ENCODE peak calls at places on chromosomes 13 and 19, in nine cellular contexts. One of them, this sample, is unnamed.

GRCh38 chr13:83272076-83272475 is 610.2 kb downstream of the SLITRK1 start:
- DNase-seq in fibroblast of lung: peak; percentile 12
- DNase-seq in testis: no peak
- DNase-seq in bronchial epithelial cell: no peak
- DNase-seq in heart left ventricle: no peak
- DNase-seq in lower lobe of right lung: no peak
- DNase-seq in mesendoderm: no peak
- DNase-seq in SJCRH30: no peak
- DNase-seq in psoas muscle: no peak
- DNase-seq in this sample: no peak

GRCh38 chr19:45117167-45117594 is 24.2 kb downstream of the PPP1R37 start:
- DNase-seq in mesendoderm: no peak
- DNase-seq in testis: no peak
- DNase-seq in lower lobe of right lung: peak; percentile 63
- DNase-seq in SJCRH30: peak; percentile 91
- DNase-seq in fibroblast of lung: no peak
- DNase-seq in heart left ventricle: no peak
- DNase-seq in psoas muscle: no peak
- DNase-seq in bronchial epithelial cell: no peak
- DNase-seq in this sample: peak; percentile 78

GRCh38 chr13:91133941-91134772 is 213.3 kb upstream of the MIR17HG start:
- DNase-seq in mesendoderm: peak; percentile 79
- DNase-seq in testis: peak; percentile 63
- DNase-seq in SJCRH30: peak; percentile 87
- DNase-seq in heart left ventricle: peak; percentile 23
- DNase-seq in lower lobe of right lung: no peak
- DNase-seq in bronchial epithelial cell: peak; percentile 73
- DNase-seq in fibroblast of lung: peak; percentile 76
- DNase-seq in psoas muscle: no peak
- DNase-seq in this sample: peak; percentile 72

GRCh38 chr19:53131085-53131484 is 1.6 kb downstream of the ZNF415 start:
- DNase-seq in SJCRH30: no peak
- DNase-seq in bronchial epithelial cell: no peak
- DNase-seq in testis: no peak
- DNase-seq in mesendoderm: peak; percentile 57
- DNase-seq in fibroblast of lung: no peak
- DNase-seq in heart left ventricle: no peak
- DNase-seq in lower lobe of right lung: no peak
- DNase-seq in psoas muscle: no peak
- DNase-seq in this sample: no peak

GRCh38 chr19:38729653-38730469 is 14.4 kb downstream of the CAPN12 start:
- DNase-seq in lower lobe of right lung: peak; percentile 85
- DNase-seq in fibroblast of lung: peak; percentile 55
- DNase-seq in mesendoderm: peak; percentile 79
- DNase-seq in psoas muscle: peak; percentile 86
- DNase-seq in bronchial epithelial cell: peak; percentile 38
- DNase-seq in testis: peak; percentile 80
- DNase-seq in SJCRH30: peak; percentile 87
- DNase-seq in heart left ventricle: peak; percentile 58
- DNase-seq in this sample: peak; percentile 88

GRCh38 chr19:34475026-34475974 is 6.3 kb upstream of the WTIP start:
- DNase-seq in mesendoderm: no peak
- DNase-seq in fibroblast of lung: peak; percentile 92
- DNase-seq in psoas muscle: no peak
- DNase-seq in heart left ventricle: no peak
- DNase-seq in lower lobe of right lung: no peak
- DNase-seq in SJCRH30: no peak
- DNase-seq in testis: no peak
- DNase-seq in bronchial epithelial cell: peak; percentile 83
- DNase-seq in this sample: no peak

GRCh38 chr19:33724021-33724722 is 72.5 kb upstream of the KCTD15 start:
- DNase-seq in psoas muscle: no peak
- DNase-seq in testis: no peak
- DNase-seq in mesendoderm: no peak
- DNase-seq in SJCRH30: peak; percentile 94
- DNase-seq in heart left ventricle: no peak
- DNase-seq in lower lobe of right lung: no peak
- DNase-seq in fibroblast of lung: no peak
- DNase-seq in bronchial epithelial cell: no peak
- DNase-seq in this sample: no peak

GRCh38 chr19:5553892-5554291 is 13.9 kb downstream of the TINCR start:
- DNase-seq in heart left ventricle: no peak
- DNase-seq in SJCRH30: no peak
- DNase-seq in bronchial epithelial cell: no peak
- DNase-seq in lower lobe of right lung: no peak
- DNase-seq in testis: no peak
- DNase-seq in mesendoderm: no peak
- DNase-seq in psoas muscle: no peak
- DNase-seq in fibroblast of lung: no peak
- DNase-seq in this sample: peak; percentile 43

GRCh38 chr19:55527197-55528029 is 9.5 kb downstream of the SBK2 start:
- DNase-seq in heart left ventricle: no peak
- DNase-seq in fibroblast of lung: no peak
- DNase-seq in bronchial epithelial cell: no peak
- DNase-seq in psoas muscle: no peak
- DNase-seq in mesendoderm: no peak
- DNase-seq in lower lobe of right lung: no peak
- DNase-seq in SJCRH30: no peak
- DNase-seq in testis: no peak
- DNase-seq in this sample: no peak

GRCh38 chr13:106499113-106499512 is 36.3 kb downstream of the EFNB2 start:
- DNase-seq in heart left ventricle: no peak
- DNase-seq in bronchial epithelial cell: no peak
- DNase-seq in psoas muscle: no peak
- DNase-seq in mesendoderm: no peak
- DNase-seq in fibroblast of lung: no peak
- DNase-seq in testis: no peak
- DNase-seq in SJCRH30: no peak
- DNase-seq in lower lobe of right lung: no peak
- DNase-seq in this sample: no peak
- H3K4me3 ChIP-seq in heart left ventricle: no peak overlapping the region
- H3K4me3 ChIP-seq in bronchial epithelial cell: no peak overlapping the region
- H3K4me3 ChIP-seq in psoas muscle: peak overlapping the region; percentile 11
- H3K4me3 ChIP-seq in mesendoderm: no peak overlapping the region
- H3K4me3 ChIP-seq in fibroblast of lung: no peak overlapping the region
- H3K4me3 ChIP-seq in testis: no peak overlapping the region
- H3K4me3 ChIP-seq in SJCRH30: no peak overlapping the region
- H3K4me3 ChIP-seq in lower lobe of right lung: no peak overlapping the region
- H3K4me3 ChIP-seq in this sample: no peak overlapping the region

DNA sequence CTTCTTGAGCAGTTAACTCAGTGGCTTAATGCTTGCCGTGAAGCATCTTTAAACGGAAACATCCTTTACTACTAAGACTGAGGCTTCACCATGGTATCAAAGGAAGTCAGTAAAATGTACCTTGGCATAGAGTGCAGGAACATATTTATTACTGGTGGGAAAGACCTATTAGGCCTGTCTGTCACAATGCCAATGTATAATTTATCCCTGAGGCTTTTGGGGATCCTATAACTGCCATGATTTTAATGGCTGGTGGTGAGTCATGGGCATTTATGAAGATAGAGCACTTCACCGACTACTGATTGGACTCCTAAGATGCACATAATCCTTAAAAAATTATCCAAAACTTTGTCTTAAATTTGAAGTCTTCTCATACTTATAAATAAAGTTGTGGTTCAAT is 79.6 kb downstream of the FGF14 start:
- DNase-seq in heart left ventricle: no peak
- DNase-seq in fibroblast of lung: no peak
- DNase-seq in mesendoderm: no peak
- DNase-seq in SJCRH30: no peak
- DNase-seq in bronchial epithelial cell: no peak
- DNase-seq in lower lobe of right lung: no peak
- DNase-seq in psoas muscle: no peak
- DNase-seq in testis: no peak
- DNase-seq in this sample: no peak
- H3K4me3 ChIP-seq in heart left ventricle: no peak overlapping the region
- H3K4me3 ChIP-seq in fibroblast of lung: no peak overlapping the region
- H3K4me3 ChIP-seq in mesendoderm: no peak overlapping the region
- H3K4me3 ChIP-seq in SJCRH30: no peak overlapping the region
- H3K4me3 ChIP-seq in bronchial epithelial cell: no peak overlapping the region
- H3K4me3 ChIP-seq in lower lobe of right lung: no peak overlapping the region
- H3K4me3 ChIP-seq in psoas muscle: no peak overlapping the region
- H3K4me3 ChIP-seq in testis: no peak overlapping the region
- H3K4me3 ChIP-seq in this sample: no peak overlapping the region

GRCh38 chr13:111183959-111184684 is 69.0 kb downstream of the ARHGEF7 start:
- DNase-seq in SJCRH30: no peak
- DNase-seq in heart left ventricle: peak; percentile 39
- DNase-seq in mesendoderm: no peak
- DNase-seq in lower lobe of right lung: no peak
- DNase-seq in testis: no peak
- DNase-seq in psoas muscle: no peak
- DNase-seq in bronchial epithelial cell: no peak
- DNase-seq in fibroblast of lung: peak; percentile 37
- DNase-seq in this sample: no peak
- H3K4me3 ChIP-seq in SJCRH30: no peak overlapping the region
- H3K4me3 ChIP-seq in heart left ventricle: peak overlapping the region; percentile 10
- H3K4me3 ChIP-seq in mesendoderm: no peak overlapping the region
- H3K4me3 ChIP-seq in lower lobe of right lung: no peak overlapping the region
- H3K4me3 ChIP-seq in testis: no peak overlapping the region
- H3K4me3 ChIP-seq in psoas muscle: no peak overlapping the region
- H3K4me3 ChIP-seq in bronchial epithelial cell: no peak overlapping the region
- H3K4me3 ChIP-seq in fibroblast of lung: no peak overlapping the region
- H3K4me3 ChIP-seq in this sample: no peak overlapping the region

DNA sequence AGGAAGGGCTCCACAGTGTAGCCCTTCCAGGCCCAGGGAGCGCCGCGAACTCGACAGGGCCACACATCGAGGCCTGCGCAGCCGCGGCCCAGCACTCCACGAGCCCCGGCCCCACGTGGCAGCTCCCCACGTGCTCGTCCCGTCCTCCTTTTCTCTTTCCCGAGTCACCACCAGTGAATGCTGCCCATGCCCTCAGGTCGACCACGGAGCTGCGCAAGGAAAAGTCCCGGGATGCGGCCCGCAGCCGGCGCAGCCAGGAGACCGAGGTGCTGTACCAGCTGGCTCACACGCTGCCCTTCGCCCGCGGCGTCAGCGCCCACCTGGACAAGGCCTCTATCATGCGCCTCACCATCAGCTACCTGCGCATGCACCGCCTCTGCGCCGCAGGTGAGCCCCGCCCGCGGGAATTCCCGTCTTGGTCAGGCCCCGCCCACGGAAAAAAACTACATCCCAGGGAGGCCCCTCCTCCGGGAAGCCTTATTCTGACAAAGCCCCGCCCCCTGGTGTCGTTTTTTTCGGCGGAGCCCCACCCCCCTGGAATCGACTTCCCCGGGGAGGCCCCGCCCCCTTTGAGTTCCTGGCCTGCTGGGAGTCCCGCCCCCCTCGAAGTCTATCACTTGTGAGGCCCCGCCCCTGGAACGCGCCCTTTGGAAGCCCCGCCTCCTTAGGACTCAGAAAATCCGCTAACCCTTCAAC is 7.0 kb downstream of the HIF3A start:
- DNase-seq in psoas muscle: peak; percentile 73
- DNase-seq in lower lobe of right lung: peak; percentile 90
- DNase-seq in mesendoderm: peak; percentile 98
- DNase-seq in testis: peak; percentile 89
- DNase-seq in fibroblast of lung: peak; percentile 74
- DNase-seq in SJCRH30: peak; percentile 28
- DNase-seq in bronchial epithelial cell: peak; percentile 48
- DNase-seq in heart left ventricle: peak; percentile 80
- DNase-seq in this sample: peak; percentile 21
- H3K4me3 ChIP-seq in psoas muscle: no peak overlapping the region
- H3K4me3 ChIP-seq in lower lobe of right lung: peak overlapping the region; percentile 23
- H3K4me3 ChIP-seq in mesendoderm: peak overlapping the region; percentile 25
- H3K4me3 ChIP-seq in testis: peak overlapping the region; percentile 47
- H3K4me3 ChIP-seq in fibroblast of lung: no peak overlapping the region
- H3K4me3 ChIP-seq in SJCRH30: no peak overlapping the region
- H3K4me3 ChIP-seq in bronchial epithelial cell: peak overlapping the region; percentile 16
- H3K4me3 ChIP-seq in heart left ventricle: no peak overlapping the region
- H3K4me3 ChIP-seq in this sample: no peak overlapping the region

GRCh38 chr13:43787518-43787891 is 733 bp upstream of the ENOX1 start:
- DNase-seq in SJCRH30: peak; percentile 56
- DNase-seq in bronchial epithelial cell: no peak
- DNase-seq in mesendoderm: peak; percentile 26
- DNase-seq in lower lobe of right lung: no peak
- DNase-seq in psoas muscle: no peak
- DNase-seq in fibroblast of lung: no peak
- DNase-seq in testis: no peak
- DNase-seq in heart left ventricle: no peak
- DNase-seq in this sample: no peak

GRCh38 chr13:43786766-43787517 is at the start of gene ENOX1:
- DNase-seq in mesendoderm: peak; percentile 78
- DNase-seq in heart left ventricle: peak; percentile 68
- DNase-seq in testis: peak; percentile 84
- DNase-seq in SJCRH30: peak; percentile 89
- DNase-seq in lower lobe of right lung: peak; percentile 46
- DNase-seq in fibroblast of lung: peak; percentile 84
- DNase-seq in psoas muscle: peak; percentile 80
- DNase-seq in bronchial epithelial cell: no peak
- DNase-seq in this sample: peak; percentile 68

GRCh38 chr13:43785681-43786471 is 896 bp downstream of the ENOX1 start:
- DNase-seq in fibroblast of lung: peak; percentile 77
- DNase-seq in bronchial epithelial cell: peak; percentile 50
- DNase-seq in psoas muscle: peak; percentile 91
- DNase-seq in SJCRH30: peak; percentile 91
- DNase-seq in lower lobe of right lung: peak; percentile 60
- DNase-seq in testis: peak; percentile 93
- DNase-seq in mesendoderm: peak; percentile 62
- DNase-seq in heart left ventricle: peak; percentile 89
- DNase-seq in this sample: peak; percentile 68

GRCh38 chr13:43785166-43785680 is 1.5 kb downstream of the ENOX1 start:
- DNase-seq in psoas muscle: no peak
- DNase-seq in mesendoderm: peak; percentile 25
- DNase-seq in bronchial epithelial cell: no peak
- DNase-seq in SJCRH30: no peak
- DNase-seq in lower lobe of right lung: no peak
- DNase-seq in fibroblast of lung: no peak
- DNase-seq in testis: no peak
- DNase-seq in heart left ventricle: no peak
- DNase-seq in this sample: no peak

DNA sequence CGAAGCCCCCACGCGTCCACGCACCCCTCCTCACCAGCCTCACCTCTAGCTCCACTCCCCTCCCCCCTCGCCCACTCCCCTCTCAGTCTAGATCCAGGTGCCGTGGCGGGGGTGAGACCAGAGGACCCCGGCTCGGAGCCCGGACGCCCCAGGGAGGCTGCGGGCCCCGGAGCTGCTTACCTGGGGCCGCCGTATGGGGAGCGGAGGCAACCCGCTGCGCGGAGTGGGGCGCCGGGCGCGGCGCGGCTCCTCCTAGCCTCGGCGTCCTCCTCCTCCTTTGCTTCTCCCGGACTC is 353 bp downstream of the ENOX1 start:
- DNase-seq in psoas muscle: peak; percentile 53
- DNase-seq in testis: no peak
- DNase-seq in lower lobe of right lung: no peak
- DNase-seq in mesendoderm: no peak
- DNase-seq in fibroblast of lung: no peak
- DNase-seq in SJCRH30: no peak
- DNase-seq in bronchial epithelial cell: no peak
- DNase-seq in heart left ventricle: no peak
- DNase-seq in this sample: no peak
- H3K4me3 ChIP-seq in psoas muscle: peak overlapping the region; percentile 78
- H3K4me3 ChIP-seq in testis: peak overlapping the region; percentile 70
- H3K4me3 ChIP-seq in lower lobe of right lung: peak overlapping the region; percentile 61
- H3K4me3 ChIP-seq in mesendoderm: no peak overlapping the region
- H3K4me3 ChIP-seq in fibroblast of lung: peak overlapping the region; percentile 64
- H3K4me3 ChIP-seq in SJCRH30: peak overlapping the region; percentile 78
- H3K4me3 ChIP-seq in bronchial epithelial cell: peak overlapping the region; percentile 61
- H3K4me3 ChIP-seq in heart left ventricle: peak overlapping the region; percentile 86
- H3K4me3 ChIP-seq in this sample: peak overlapping the region; percentile 44

This sample was measured in WERI-Rb-1.